ENCODE peak calls at places on chromosomes 6 and 20, in seven cellular contexts. N is mucosa of descending colon, R is endothelial cell, S is heart right ventricle, F is fibroblast of mammary gland, K is brain microvascular endothelial cell, W is lung. V is an unnamed sample.

GRCh38 chr20:62367483-62368302 is 581 bp upstream of the LAMA5 start:
- DNase-seq in N (no peak), R (no peak), S (no peak), F (no peak), K (no peak), W (no peak), V (no peak)

GRCh38 chr6:112037783-112038216 is 16.1 kb upstream of the CCN6 start:
- DNase-seq in N (peak), R (no peak), S (peak), F (peak), K (peak), W (no peak), V (peak)

GRCh38 chr6:170296746-170297576 is 6.1 kb upstream of the DLL1 start:
- DNase-seq in N (peak), R (no peak), S (no peak), F (no peak), K (no peak), W (no peak), V (no peak)

GRCh38 chr6:159128978-159129377 is 40.2 kb upstream of the FNDC1 start:
- DNase-seq in N (no peak), R (no peak), S (no peak), F (no peak), K (no peak), W (no peak), V (no peak)

GRCh38 chr20:20931024-20931423 is 175.1 kb downstream of the LINC00237 start:
- DNase-seq in N (no peak), R (no peak), S (no peak), F (no peak), K (no peak), W (no peak), V (no peak)

GRCh38 chr6:13273931-13274706 is 54.2 kb downstream of the TBC1D7 start:
- DNase-seq in N (peak), R (no peak), S (no peak), F (no peak), K (no peak), W (peak), V (no peak)

GRCh38 chr6:3894535-3895302 is 45.5 kb downstream of the FAM50B start:
- DNase-seq in N (no peak), R (no peak), S (no peak), F (no peak), K (no peak), W (no peak), V (no peak)

GRCh38 chr20:35001596-35002362 is 46.1 kb downstream of the MYH7B start:
- DNase-seq in N (peak), R (no peak), S (no peak), F (no peak), K (no peak), W (no peak), V (no peak)

GRCh38 chr6:70823651-70824050 is 133.2 kb downstream of the B3GAT2 start:
- DNase-seq in N (no peak), R (no peak), S (no peak), F (no peak), K (no peak), W (no peak), V (no peak)

GRCh38 chr20:31966991-31967655 is 828 bp upstream of the XKR7 start:
- DNase-seq in N (no peak), R (no peak), S (no peak), F (no peak), K (no peak), W (no peak), V (no peak)

GRCh38 chr6:41464481-41464880 is 81.7 kb upstream of the FOXP4 start:
- DNase-seq in N (no peak), R (no peak), S (no peak), F (peak), K (no peak), W (no peak), V (peak)

GRCh38 chr6:14324042-14324441 is 206.5 kb downstream of the CD83 start:
- DNase-seq in N (no peak), R (no peak), S (no peak), F (no peak), K (no peak), W (no peak), V (no peak)

GRCh38 chr6:166306378-166307081 is 1.7 kb downstream of the PRR18 start:
- DNase-seq in N (no peak), R (no peak), S (no peak), F (no peak), K (no peak), W (no peak), V (no peak)

GRCh38 chr20:8756410-8756809 is 312.5 kb upstream of the PLCB4 start:
- DNase-seq in N (no peak), R (no peak), S (peak), F (peak), K (peak), W (no peak), V (peak)

GRCh38 chr20:3067139-3068009 is 4.0 kb upstream of the OXT start:
- DNase-seq in N (no peak), R (no peak), S (no peak), F (peak), K (no peak), W (no peak), V (no peak)

GRCh38 chr6:137494281-137494966 is at the start of gene OLIG3:
- DNase-seq in N (no peak), R (no peak), S (no peak), F (no peak), K (no peak), W (no peak), V (no peak)

GRCh38 chr6:74733830-74734591 is 471.8 kb downstream of the COL12A1 start:
- DNase-seq in N (no peak), R (no peak), S (no peak), F (peak), K (no peak), W (no peak), V (no peak)

GRCh38 chr6:42030585-42031506 is 19.5 kb upstream of the TAF8 start:
- DNase-seq in N (no peak), R (no peak), S (peak), F (no peak), K (peak), W (peak), V (no peak)

GRCh38 chr6:150992682-150993081 is 127.2 kb downstream of the MTHFD1L start:
- DNase-seq in N (no peak), R (no peak), S (no peak), F (no peak), K (no peak), W (no peak), V (no peak)

GRCh38 chr6:26032387-26033131 is 54.7 kb upstream of the HFE start:
- DNase-seq in N (no peak), R (no peak), S (no peak), F (peak), K (peak), W (no peak), V (peak)

GRCh38 chr6:1190361-1190760 is 121.5 kb upstream of the FOXQ1 start:
- DNase-seq in N (no peak), R (no peak), S (no peak), F (peak), K (peak), W (no peak), V (peak)

GRCh38 chr6:25640871-25641270 is 11.1 kb upstream of the SCGN start:
- DNase-seq in N (no peak), R (no peak), S (no peak), F (no peak), K (no peak), W (no peak), V (no peak)

GRCh38 chr6:25958700-25959162 is 3.9 kb upstream of the TRIM38 start:
- DNase-seq in N (no peak), R (no peak), S (no peak), F (no peak), K (no peak), W (peak), V (no peak)

GRCh38 chr20:14055127-14055742 is 59.9 kb downstream of the MACROD2 start:
- DNase-seq in N (no peak), R (peak), S (peak), F (peak), K (peak), W (no peak), V (peak)

GRCh38 chr6:157206359-157206815 is 116.9 kb downstream of the TMEM242 start:
- DNase-seq in N (no peak), R (no peak), S (no peak), F (no peak), K (no peak), W (no peak), V (no peak)

GRCh38 chr6:125746731-125747588 is 2.5 kb upstream of the HEY2 start:
- DNase-seq in N (no peak), R (peak), S (peak), F (peak), K (peak), W (peak), V (peak)

GRCh38 chr20:44776977-44777376 is 31.3 kb downstream of the KCNK15 start:
- DNase-seq in N (no peak), R (peak), S (peak), F (peak), K (peak), W (no peak), V (peak)

GRCh38 chr6:170102582-170103481 is 188.0 kb downstream of the DLL1 start:
- DNase-seq in N (no peak), R (peak), S (no peak), F (no peak), K (no peak), W (no peak), V (no peak)

GRCh38 chr6:1312193-1312443 is 220 bp downstream of the FOXQ1 start:
- DNase-seq in N (no peak), R (no peak), S (no peak), F (no peak), K (no peak), W (no peak), V (no peak)

GRCh38 chr6:11172501-11173337 is 59.7 kb downstream of the NEDD9 start:
- DNase-seq in N (peak), R (peak), S (peak), F (peak), K (peak), W (peak), V (peak)

GRCh38 chr20:63086421-63087235 is 79.9 kb upstream of the BHLHE23 start:
- DNase-seq in N (peak), R (no peak), S (no peak), F (no peak), K (no peak), W (no peak), V (no peak)

GRCh38 chr6:48136856-48137255 is 25.9 kb upstream of the PTCHD4 start:
- DNase-seq in N (no peak), R (no peak), S (no peak), F (peak), K (no peak), W (no peak), V (no peak)

GRCh38 chr6:35449287-35449881 is 2.8 kb upstream of the FANCE start:
- DNase-seq in N (no peak), R (no peak), S (no peak), F (peak), K (no peak), W (no peak), V (peak)

GRCh38 chr6:27768556-27768955 is 143.6 kb downstream of the OR2B2 start:
- DNase-seq in N (no peak), R (no peak), S (no peak), F (no peak), K (no peak), W (no peak), V (no peak)

GRCh38 chr6:158703121-158703839 is 53.4 kb downstream of the SYTL3 start:
- DNase-seq in N (no peak), R (no peak), S (peak), F (no peak), K (no peak), W (no peak), V (no peak)

GRCh38 chr6:31400467-31401289 is 2.7 kb upstream of the MICA start:
- DNase-seq in N (peak), R (peak), S (peak), F (peak), K (peak), W (peak), V (peak)
- TF ChIP-seq CTCF in N (no peak), R (no peak), S (no peak), F (no peak), K (no peak), W (no peak), V (no peak)

GRCh38 chr6:130995783-130996447 is 67.1 kb downstream of the EPB41L2 start:
- DNase-seq in N (no peak), R (no peak), S (no peak), F (no peak), K (no peak), W (no peak), V (no peak)
- TF ChIP-seq CTCF in N (no peak), R (no peak), S (no peak), F (no peak), K (no peak), W (no peak), V (no peak)

DNA sequence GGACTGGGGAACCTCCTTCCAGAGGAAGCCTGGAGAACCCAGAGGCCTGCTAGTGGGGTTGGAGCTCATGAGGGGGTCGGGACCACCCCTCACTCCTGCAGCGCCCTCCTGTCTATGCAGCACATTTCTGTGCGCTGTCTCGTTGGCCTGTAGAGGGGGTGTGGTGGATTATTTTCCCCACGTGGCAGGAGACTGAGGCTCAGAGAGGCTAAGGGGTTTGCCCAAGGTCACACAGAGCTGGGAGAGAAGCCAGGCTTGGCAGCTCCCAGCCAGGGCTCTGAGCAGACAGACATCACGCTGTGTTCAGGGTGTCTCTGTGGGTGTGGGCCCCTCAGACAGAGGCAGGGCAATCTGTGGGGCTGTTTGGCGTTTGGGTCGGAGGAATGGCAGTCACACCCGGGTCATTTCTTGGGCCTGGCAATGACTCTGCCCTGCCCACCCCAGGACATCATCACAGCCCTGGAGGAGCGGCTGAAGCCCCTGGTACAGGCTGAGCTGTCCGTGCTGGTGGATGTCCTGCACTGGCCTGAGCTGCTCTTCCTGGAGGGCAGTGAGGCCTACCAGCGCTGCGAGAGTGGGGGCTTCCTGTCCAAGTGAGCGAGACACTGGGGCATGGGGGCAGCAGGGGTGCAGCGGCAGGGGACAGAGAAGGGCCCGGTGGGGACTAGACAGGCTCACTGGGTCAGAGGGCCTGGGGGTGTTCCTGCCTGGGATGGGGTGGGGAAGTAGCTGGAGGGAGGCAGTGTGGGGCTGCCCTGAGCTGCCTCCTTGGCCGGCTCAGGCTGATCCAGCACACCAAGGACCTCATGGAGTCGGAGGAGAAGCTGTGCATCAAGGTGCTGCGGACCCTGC is 27.7 kb downstream of the UQCC2 start:
- DNase-seq in N (peak), R (no peak), S (no peak), F (no peak), K (no peak), W (no peak), V (no peak)
- TF ChIP-seq CTCF in N (no peak), R (no peak), S (no peak), F (no peak), K (no peak), W (no peak), V (no peak)

DNA sequence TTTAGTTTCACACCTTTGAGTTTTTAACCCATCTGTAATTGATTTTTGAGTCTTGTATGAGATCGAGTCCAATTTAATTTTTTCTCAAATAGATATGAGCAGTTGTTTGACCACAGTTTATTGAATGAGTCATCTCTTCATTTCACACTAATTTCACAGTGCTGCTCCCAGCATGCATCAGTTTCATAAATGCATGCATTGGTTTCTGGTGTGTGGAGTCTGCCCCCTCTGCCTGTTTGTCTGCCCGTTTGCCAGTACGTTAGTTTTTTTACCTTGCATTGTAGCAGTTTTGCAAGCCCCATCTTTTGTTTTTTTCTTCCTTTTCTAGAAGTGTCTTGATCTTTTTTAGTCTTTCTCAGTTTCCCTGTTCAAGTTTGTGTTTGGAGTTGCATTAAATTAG is 11.9 kb downstream of the SLX4IP start:
- DNase-seq in N (no peak), R (no peak), S (no peak), F (peak), K (peak), W (no peak), V (peak)
- TF ChIP-seq CTCF in N (no peak), R (no peak), S (no peak), F (peak), K (peak), W (no peak), V (no peak)

DNA sequence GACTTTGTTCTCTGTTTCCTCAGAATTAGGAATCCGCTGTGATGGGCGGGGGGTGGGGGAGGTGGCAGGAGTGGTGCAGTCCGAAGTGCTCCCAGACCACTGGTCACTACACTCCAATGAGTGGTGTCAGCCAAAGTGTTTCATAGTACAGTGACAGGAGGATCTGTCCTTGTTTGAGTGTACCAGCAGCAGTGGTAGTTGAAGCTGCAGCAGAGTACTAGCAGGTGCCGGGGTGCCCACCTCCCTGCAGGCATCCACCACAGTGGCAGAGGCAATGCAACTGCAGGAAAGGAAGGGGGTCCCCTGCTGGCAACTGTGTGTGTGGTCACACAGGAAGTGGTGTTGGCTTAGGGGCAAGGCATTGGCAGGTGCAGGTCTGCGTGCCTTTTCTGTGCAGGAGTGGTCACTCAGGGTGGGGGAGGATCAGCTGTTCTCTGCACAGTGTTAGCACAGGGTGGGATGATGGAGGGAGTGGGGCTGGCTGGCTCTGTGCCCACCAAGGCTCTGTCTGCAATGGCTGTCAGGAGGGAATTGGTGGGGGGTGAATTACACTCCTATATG is 9.7 kb downstream of the HLA-DOB start:
- DNase-seq in N (no peak), R (no peak), S (no peak), F (no peak), K (no peak), W (no peak), V (no peak)
- TF ChIP-seq CTCF in N (no peak), R (no peak), S (no peak), F (no peak), K (no peak), W (no peak), V (no peak)

GRCh38 chr6:6825153-6825847 is 236.8 kb downstream of the LY86 start:
- DNase-seq in N (no peak), R (no peak), S (no peak), F (no peak), K (no peak), W (no peak), V (peak)
- TF ChIP-seq CTCF in N (no peak), R (no peak), S (no peak), F (no peak), K (no peak), W (no peak), V (no peak)

DNA sequence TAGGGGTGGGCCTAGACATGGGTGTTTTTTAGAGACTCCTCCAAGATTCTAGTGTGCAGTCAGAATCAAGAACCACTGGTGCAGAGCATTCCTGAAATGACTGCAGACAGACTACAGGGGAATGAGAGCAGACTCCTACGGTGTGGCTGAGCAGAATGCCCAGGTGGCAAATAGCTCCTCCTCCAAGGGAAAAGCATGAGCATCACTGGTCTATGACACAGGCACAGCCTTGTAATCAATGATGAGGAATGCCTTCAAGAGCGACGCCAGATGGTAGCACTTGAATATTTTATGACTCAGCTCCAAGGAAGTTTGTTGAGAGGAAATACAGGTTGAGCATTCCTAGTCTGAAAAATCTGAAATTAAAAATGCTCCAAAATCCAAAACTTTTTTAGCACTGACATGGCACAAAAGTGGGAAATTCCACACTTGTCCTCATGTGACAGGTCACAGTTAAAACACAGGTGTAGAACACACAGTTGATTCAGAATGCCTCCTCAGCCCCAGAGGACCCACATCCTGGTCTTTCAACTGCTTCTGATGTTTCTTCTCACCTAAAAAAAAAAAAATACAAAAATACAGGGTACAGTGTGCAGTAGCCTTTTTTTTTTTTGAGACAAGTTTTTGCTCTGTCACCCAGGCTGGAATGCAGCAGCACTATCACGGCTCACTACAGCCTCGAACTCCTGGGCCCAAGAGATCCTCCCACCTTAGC is 10.5 kb upstream of the FAM8A1 start:
- DNase-seq in N (no peak), R (no peak), S (no peak), F (peak), K (peak), W (peak), V (peak)
- TF ChIP-seq CTCF in N (no peak), R (no peak), S (no peak), F (no peak), K (no peak), W (no peak), V (no peak)

GRCh38 chr20:654427-654770 is 1.4 kb upstream of the SRXN1 start:
- DNase-seq in N (no peak), R (no peak), S (no peak), F (no peak), K (no peak), W (no peak), V (no peak)

GRCh38 chr20:652611-653109 is 340 bp downstream of the SRXN1 start:
- DNase-seq in N (peak), R (no peak), S (peak), F (peak), K (peak), W (no peak), V (peak)

GRCh38 chr20:653590-654426 is 808 bp upstream of the SRXN1 start:
- DNase-seq in N (no peak), R (no peak), S (no peak), F (no peak), K (no peak), W (no peak), V (no peak)

GRCh38 chr20:651713-652610 is 1.0 kb downstream of the SRXN1 start:
- DNase-seq in N (no peak), R (no peak), S (no peak), F (no peak), K (no peak), W (no peak), V (no peak)

DNA sequence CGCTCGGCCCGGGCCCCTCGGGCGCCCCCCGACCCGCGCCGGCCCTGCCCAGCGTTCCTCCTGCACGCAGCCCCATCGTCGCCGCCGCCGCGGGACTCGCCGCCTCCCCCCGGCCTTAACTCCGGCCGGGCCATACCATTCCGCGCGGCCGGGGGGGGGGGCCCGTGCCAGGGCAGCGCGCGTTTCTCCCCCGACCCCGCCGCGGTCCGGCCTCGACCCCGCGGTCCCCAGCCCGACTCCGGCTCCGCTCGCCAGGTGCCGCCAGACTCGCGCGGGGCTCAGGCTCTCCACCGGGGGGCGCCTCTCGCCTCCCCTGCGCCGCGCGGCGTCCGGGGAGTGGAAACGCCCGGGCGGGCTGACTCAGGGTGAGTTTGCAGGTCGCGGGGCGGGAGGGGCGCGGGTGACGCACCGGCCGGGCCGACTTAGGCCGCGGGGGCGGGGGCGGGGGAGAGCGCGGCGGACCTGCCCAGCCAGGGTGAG is at the start of gene SRXN1:
- DNase-seq in N (peak), R (peak), S (peak), F (peak), K (peak), W (peak), V (peak)
- TF ChIP-seq CTCF in N (peak), R (peak), S (peak), F (no peak), K (peak), W (peak), V (peak)